ENCODE peak calls at places on chromosomes 4 and X, in four cellular contexts. V is prostate gland, T is suprapubic skin, Y is breast epithelium. U is an unnamed sample.

GRCh38 chrX:1435241-1435900 is 17.3 kb downstream of the ASMTL start:
- DNase-seq in V (no peak), T (peak), Y (peak), U (no peak)

GRCh38 chr4:183834252-183834651 is 70.9 kb upstream of the STOX2 start:
- DNase-seq in V (no peak), T (no peak), Y (no peak), U (no peak)

GRCh38 chrX:129654652-129655546 is at the start of gene APLN:
- DNase-seq in V (no peak), T (no peak), Y (no peak), U (no peak)

GRCh38 chrX:1465261-1466231 is 12.8 kb upstream of the ASMTL start:
- DNase-seq in V (no peak), T (no peak), Y (no peak), U (no peak)

GRCh38 chr4:124484940-124485339 is 227.6 kb downstream of the ANKRD50 start:
- DNase-seq in V (no peak), T (no peak), Y (no peak), U (no peak)

GRCh38 chr4:26131711-26132110 is 189.1 kb upstream of the RBPJ start:
- DNase-seq in V (no peak), T (no peak), Y (no peak), U (no peak)

GRCh38 chrX:130079824-130080406 is 30.4 kb downstream of the ELF4 start:
- DNase-seq in V (peak), T (no peak), Y (no peak), U (peak)

GRCh38 chr4:168812806-168813205 is 197.2 kb downstream of the CBR4 start:
- DNase-seq in V (no peak), T (no peak), Y (no peak), U (no peak)

GRCh38 chrX:129529685-129530281 is 6.5 kb upstream of the SMARCA1 start:
- DNase-seq in V (no peak), T (no peak), Y (no peak), U (no peak)

GRCh38 chr4:53764761-53765490 is 173.6 kb upstream of the LNX1 start:
- DNase-seq in V (no peak), T (no peak), Y (no peak), U (no peak)

GRCh38 chr4:18049446-18049845 is 27.9 kb upstream of the LCORL start:
- DNase-seq in V (no peak), T (no peak), Y (no peak), U (no peak)

GRCh38 chr4:41155194-41155830 is 59.0 kb downstream of the APBB2 start:
- DNase-seq in V (no peak), T (no peak), Y (no peak), U (no peak)

GRCh38 chrX:25648790-25649189 is 489.4 kb upstream of the MAGEB18 start:
- DNase-seq in V (no peak), T (no peak), Y (no peak), U (no peak)

GRCh38 chrX:25646156-25646555 is 492.0 kb upstream of the MAGEB18 start:
- DNase-seq in V (no peak), T (no peak), Y (no peak), U (no peak)

GRCh38 chrX:25650216-25650615 is 487.9 kb upstream of the MAGEB18 start:
- DNase-seq in V (no peak), T (no peak), Y (no peak), U (no peak)
- H3K27ac ChIP-seq in V (no peak), T (no peak), Y (no peak), U (no peak)

DNA sequence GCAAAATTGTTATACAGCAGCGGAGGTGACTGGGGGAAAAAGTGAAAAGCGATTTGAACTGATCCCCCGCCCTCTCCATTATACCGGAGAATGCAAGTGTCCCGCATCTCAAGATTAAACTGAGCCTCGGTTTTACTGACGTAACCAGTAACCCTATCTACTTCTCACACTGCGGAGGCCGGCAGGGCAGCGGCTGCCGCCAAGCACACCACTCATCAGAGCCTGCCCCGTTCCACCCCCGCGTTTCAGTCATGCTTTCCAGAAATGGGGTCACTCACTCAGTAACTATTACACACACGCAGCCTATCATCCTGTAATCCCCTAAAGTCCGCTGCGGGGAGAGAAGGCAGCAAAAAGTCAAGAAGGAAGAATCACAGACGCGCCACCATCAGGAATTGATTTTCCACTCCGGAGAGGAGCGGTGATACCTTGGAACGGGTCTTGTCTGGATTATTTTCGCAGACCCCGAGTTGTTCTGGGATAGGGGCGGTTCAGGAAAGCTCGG is 1.4 kb downstream of the RPS6KA3 start:
- DNase-seq in V (peak), T (peak), Y (peak), U (peak)
- TF ChIP-seq POLR2A in V (peak), T (peak), Y (no peak), U (peak)

DNA sequence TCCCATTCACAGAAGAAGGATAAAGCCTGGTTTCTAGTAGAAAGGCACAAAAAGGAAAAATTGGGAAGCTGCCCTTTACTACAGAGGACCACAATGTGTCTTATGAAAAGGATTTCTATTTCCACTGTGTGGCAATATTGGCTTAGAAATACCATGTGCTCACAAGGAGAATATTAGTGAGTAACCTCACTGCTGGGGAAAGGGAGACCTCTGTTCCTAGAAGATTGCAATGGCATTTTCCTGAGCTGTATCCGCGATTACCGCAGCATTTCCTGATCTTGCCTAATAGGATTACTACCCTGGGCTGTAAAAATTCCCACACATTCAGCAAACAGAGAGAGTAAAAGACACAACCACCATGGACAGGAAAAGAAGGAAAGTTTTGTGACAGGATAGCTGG is 308.8 kb upstream of the TECRL start:
- DNase-seq in V (no peak), T (no peak), Y (no peak), U (no peak)
- TF ChIP-seq POLR2AphosphoS5 in V (no peak), T (no peak), Y (no peak), U (no peak)

DNA sequence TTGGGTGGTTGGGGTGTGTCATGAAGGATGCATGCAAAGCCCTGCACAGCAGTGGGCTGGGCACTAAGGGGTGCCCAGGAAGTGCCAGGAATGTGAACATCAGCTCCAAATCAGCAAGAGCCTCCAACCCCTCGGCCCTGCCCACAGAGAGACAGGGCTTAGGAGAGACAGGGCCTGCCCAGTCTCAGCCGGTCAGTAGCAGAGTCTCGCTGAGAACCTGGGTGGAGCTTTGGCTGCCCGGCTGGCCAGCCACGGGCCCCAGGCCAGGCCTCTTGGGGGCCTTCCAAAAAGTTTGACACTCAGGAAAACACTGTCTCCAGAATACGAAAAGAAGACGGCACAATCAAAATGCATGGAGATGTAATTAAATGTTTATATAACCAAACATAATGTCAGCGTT is 4.3 kb upstream of the MXD4 start:
- DNase-seq in V (peak), T (no peak), Y (no peak), U (no peak)
- H3K27ac ChIP-seq in V (peak), T (no peak), Y (peak), U (peak)

GRCh38 chr4:42655248-42655647 is 1.7 kb downstream of the ATP8A1 start:
- DNase-seq in V (no peak), T (no peak), Y (no peak), U (no peak)

GRCh38 chr4:42654606-42655005 is 2.3 kb downstream of the ATP8A1 start:
- DNase-seq in V (no peak), T (no peak), Y (no peak), U (no peak)

GRCh38 chr4:42655921-42656735 is 777 bp downstream of the ATP8A1 start:
- DNase-seq in V (peak), T (peak), Y (peak), U (peak)

GRCh38 chr4:42656736-42656985 is 244 bp downstream of the ATP8A1 start:
- DNase-seq in V (no peak), T (no peak), Y (no peak), U (no peak)

DNA sequence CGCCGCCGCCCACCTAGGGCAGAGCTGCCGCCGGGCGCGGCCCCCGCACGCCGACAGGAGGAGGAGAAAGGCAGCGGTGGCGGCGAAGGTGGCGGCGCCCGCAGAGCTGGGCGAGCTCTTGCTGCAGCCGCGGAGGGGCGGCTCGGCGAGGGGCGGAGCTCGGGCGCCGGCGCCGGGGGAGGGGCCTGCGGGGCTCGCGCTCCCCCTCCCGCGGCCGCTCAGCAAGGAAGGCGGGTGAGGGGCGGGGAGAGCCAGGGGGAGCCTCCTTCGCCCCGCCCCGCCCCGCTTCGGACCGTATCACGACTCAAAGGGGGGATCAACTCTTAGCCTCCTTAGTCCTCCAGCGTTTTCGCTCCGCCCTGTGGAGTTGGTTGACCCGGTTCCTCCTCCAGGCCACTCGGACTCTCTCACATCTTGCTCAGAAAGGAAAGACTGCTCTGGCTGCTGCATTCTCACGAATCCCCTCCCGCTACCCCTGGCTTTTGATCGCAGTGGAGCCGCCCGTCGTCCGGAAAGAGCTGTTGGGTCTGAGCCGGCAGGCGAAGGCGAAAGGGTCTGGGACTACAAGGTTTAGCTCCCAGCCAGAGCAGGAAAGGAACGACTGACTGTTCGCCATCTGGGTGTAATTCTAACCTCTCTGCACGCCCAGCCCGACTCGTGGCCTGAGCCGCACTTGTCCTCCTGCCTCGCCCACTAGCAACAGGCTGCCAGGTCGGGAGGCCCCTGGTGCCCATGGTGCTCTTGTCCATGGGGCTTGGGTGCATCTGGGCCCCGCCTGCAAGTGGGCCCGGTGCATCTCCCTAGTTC is at the start of gene ATP8A1:
- DNase-seq in V (peak), T (peak), Y (peak), U (peak)
- TF ChIP-seq POLR2A in V (peak), T (peak), Y (no peak), U (peak)

DNA sequence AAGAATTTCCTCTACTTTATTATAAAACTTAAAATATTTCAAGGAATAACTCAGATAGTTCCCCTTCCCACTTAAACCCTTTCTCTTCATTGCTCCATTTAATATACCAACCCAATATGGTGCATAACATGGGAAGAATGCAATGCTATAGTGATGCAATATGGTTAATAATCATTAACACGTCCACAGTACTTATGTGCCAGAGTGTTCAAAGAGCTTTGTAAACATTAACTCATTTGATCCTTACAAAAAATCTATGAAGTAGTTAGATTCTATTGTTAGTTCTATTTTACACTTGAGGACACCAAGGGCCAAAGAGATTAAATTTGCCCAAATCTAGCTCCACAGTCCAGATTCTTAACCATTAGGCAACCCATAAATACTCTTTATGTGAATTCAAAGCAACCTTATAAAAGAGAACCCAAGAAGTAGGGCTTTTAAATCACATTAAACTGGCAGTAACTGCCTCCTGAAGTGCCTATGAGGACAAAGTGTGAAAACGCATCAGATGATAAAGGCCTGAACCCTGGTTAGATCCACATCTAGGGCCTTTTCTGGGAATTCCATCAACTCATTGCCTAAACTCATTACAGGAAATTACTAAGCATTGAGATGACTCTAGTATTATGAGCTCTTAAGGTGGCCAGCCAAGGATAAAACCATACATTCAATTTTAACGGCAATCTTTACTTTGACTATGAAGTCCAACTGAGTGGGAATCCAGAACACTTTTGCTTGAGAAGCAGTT is 94.3 kb downstream of the AREG start:
- DNase-seq in V (no peak), T (no peak), Y (no peak), U (no peak)
- TF ChIP-seq POLR2AphosphoS5 in V (no peak), T (no peak), Y (no peak), U (no peak)

DNA sequence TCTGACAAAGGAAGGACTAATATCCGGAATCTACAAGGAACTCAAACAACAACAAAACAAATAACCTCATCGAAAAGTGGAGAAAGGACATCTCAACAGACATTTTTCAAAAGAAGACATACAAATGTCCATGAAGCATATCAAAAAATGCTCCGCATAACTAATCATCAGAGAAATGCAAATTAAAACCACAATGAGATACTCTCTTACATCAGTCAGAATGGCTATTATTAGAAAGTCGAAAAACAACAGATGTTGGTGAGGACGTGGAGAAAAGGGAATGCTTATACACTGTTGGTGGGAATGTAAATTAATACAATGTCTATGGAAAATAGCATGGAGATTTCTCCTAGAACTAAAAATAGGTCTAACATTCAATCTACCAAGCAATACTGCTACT is 51.1 kb upstream of the MYOZ2 start:
- DNase-seq in V (no peak), T (no peak), Y (no peak), U (no peak)
- H3K27ac ChIP-seq in V (no peak), T (no peak), Y (no peak), U (no peak)

DNA sequence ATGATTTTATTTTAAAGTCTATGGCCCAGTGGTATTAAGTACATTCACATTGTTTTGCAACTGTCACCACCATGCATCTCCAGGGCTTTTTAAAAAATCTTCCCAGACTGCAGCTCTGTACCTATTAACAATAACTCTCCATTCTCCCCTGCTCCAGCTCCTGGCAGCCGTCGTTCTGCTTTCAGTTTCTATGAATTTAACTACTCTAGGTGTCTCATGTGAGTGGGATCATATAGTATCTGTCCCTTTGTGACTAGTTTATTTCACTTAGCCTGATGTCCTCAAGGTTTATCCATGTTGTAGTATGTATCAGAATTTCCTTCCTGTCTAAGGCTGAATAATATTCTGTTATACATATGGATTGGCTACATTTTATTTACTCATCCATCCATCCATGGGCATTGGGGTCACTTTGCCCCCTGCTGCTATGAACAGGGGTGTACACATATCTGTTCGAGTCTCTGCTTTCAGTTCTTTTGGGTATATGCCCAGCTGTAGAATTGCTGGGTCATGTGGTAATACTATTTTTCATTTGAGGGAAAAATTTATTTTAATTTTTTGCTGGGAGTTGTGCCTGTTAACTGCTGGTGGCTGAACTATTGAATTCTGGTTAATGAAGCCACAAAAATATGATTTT is 131.3 kb downstream of the ARHGAP10 start:
- DNase-seq in V (no peak), T (no peak), Y (no peak), U (no peak)
- TF ChIP-seq POLR2A in V (no peak), T (no peak), Y (no peak), U (no peak)